ENCODE peak calls at places on chromosome 5, in ten cellular contexts. P is RPMI7951; N is retinal pigment epithelial cell; H is progenitor cell of endocrine pancreas; F is activated CD4-positive, alpha-beta T cell treated with anti-CD3 and anti-CD28 coated beads, Interleukin-2, amount 50 U/mL, for 1 hour; X is NCI-H1048; T is CMK; K is NCI-H2029; Y is cardiac muscle cell; A is SJSA1. G is an unnamed sample.

GRCh38 chr5:3993856-3994473 is 398.3 kb downstream of the IRX1 start:
- DNase-seq in Y (peak), X (no peak), K (no peak), N (no peak), T (no peak), A (no peak), F (no peak), P (no peak), H (no peak), G (no peak)

GRCh38 chr5:124477002-124477546 is 269.4 kb downstream of the ZNF608 start:
- DNase-seq in T (no peak), N (no peak), F (no peak), H (no peak), P (no peak), K (no peak), A (no peak), Y (no peak), X (no peak), G (no peak)

GRCh38 chr5:172548311-172548731 is 92.7 kb upstream of the NEURL1B start:
- DNase-seq in K (peak), P (no peak), X (no peak), Y (no peak), H (no peak), N (no peak), F (no peak), T (no peak), A (no peak), G (no peak)

GRCh38 chr5:127970081-127970480 is 113.5 kb upstream of the SLC12A2 start:
- DNase-seq in H (no peak), P (no peak), T (no peak), N (no peak), A (no peak), K (no peak), Y (no peak), F (no peak), X (no peak), G (no peak)

GRCh38 chr5:169052207-169052606 is 248.7 kb downstream of the SLIT3 start:
- DNase-seq in H (no peak), P (peak), K (no peak), Y (no peak), T (no peak), F (no peak), N (no peak), A (no peak), X (no peak), G (no peak)

GRCh38 chr5:133111299-133111698 is 59.5 kb downstream of the HSPA4 start:
- DNase-seq in Y (peak), N (peak), F (peak), K (peak), P (peak), H (peak), A (peak), X (peak), T (peak), G (peak)

GRCh38 chr5:109611061-109611460 is 78.7 kb upstream of the MAN2A1 start:
- DNase-seq in T (no peak), F (no peak), A (no peak), N (no peak), H (no peak), K (no peak), X (no peak), P (no peak), Y (no peak), G (no peak)

GRCh38 chr5:179345429-179346321 is at the start of gene ADAMTS2:
- DNase-seq in F (no peak), N (no peak), T (no peak), H (no peak), X (no peak), A (no peak), K (no peak), P (peak), Y (peak), G (no peak)

GRCh38 chr5:97094579-97095317 is 47.7 kb downstream of the LIX1 start:
- DNase-seq in N (no peak), P (peak), T (no peak), A (no peak), Y (no peak), F (no peak), X (no peak), K (no peak), H (no peak), G (no peak)

GRCh38 chr5:179793470-179794139 is at the start of gene LTC4S:
- DNase-seq in A (no peak), P (no peak), K (no peak), F (peak), H (no peak), N (no peak), T (peak), Y (peak), X (no peak), G (peak)

GRCh38 chr5:57232293-57233033 is 58.6 kb downstream of the GPBP1 start:
- DNase-seq in H (no peak), F (no peak), X (no peak), K (no peak), T (no peak), N (no peak), Y (no peak), A (no peak), P (peak), G (no peak)

GRCh38 chr5:143065185-143065584 is 295.0 kb downstream of the ARHGAP26 start:
- DNase-seq in N (no peak), A (no peak), F (no peak), P (peak), H (no peak), Y (peak), X (no peak), K (peak), T (no peak), G (no peak)

GRCh38 chr5:83095163-83095972 is 18.0 kb downstream of the XRCC4 start:
- DNase-seq in K (no peak), X (no peak), T (no peak), N (no peak), H (no peak), Y (no peak), A (no peak), P (no peak), F (no peak), G (no peak)

GRCh38 chr5:54073735-54074134 is 236.6 kb downstream of the ARL15 start:
- DNase-seq in X (no peak), N (no peak), P (no peak), H (no peak), F (no peak), K (no peak), Y (no peak), T (no peak), A (no peak), G (no peak)

GRCh38 chr5:113233606-113234005 is 201.2 kb downstream of the TSSK1B start:
- DNase-seq in X (no peak), N (no peak), H (no peak), P (peak), K (no peak), Y (no peak), A (no peak), T (no peak), F (no peak), G (no peak)

GRCh38 chr5:116486588-116486987 is 88.0 kb downstream of the SEMA6A start:
- DNase-seq in F (no peak), K (no peak), X (no peak), N (no peak), P (no peak), A (no peak), Y (no peak), H (no peak), T (no peak), G (no peak)

GRCh38 chr5:9063615-9064245 is 482.1 kb downstream of the SEMA5A start:
- DNase-seq in Y (no peak), K (no peak), P (no peak), X (no peak), N (no peak), H (no peak), T (no peak), F (no peak), A (no peak), G (no peak)

GRCh38 chr5:107208867-107209266 is 461.9 kb downstream of the EFNA5 start:
- DNase-seq in K (no peak), N (no peak), P (no peak), T (no peak), F (no peak), H (no peak), Y (no peak), X (no peak), A (no peak), G (no peak)

GRCh38 chr5:93322970-93323369 is 258.0 kb downstream of the NR2F1-AS1 start:
- DNase-seq in N (no peak), K (no peak), A (no peak), P (peak), T (no peak), H (no peak), Y (no peak), X (no peak), F (no peak), G (no peak)

GRCh38 chr5:123364443-123364842 is 58.8 kb downstream of the CEP120 start:
- DNase-seq in A (no peak), X (no peak), P (no peak), H (no peak), N (no peak), K (no peak), F (no peak), T (no peak), Y (no peak), G (no peak)

GRCh38 chr5:36877667-36878420 is 1.3 kb downstream of the NIPBL start:
- DNase-seq in X (no peak), F (no peak), N (no peak), Y (peak), K (peak), T (no peak), P (peak), A (no peak), H (no peak), G (peak)

GRCh38 chr5:104347119-104347708 is 784.6 kb upstream of the NUDT12 start:
- DNase-seq in X (no peak), N (no peak), A (no peak), F (no peak), K (no peak), T (no peak), H (no peak), P (peak), Y (peak), G (no peak)

GRCh38 chr5:73433272-73433981 is 15.2 kb downstream of the FOXD1 start:
- DNase-seq in F (no peak), Y (no peak), A (no peak), N (no peak), T (no peak), K (no peak), H (no peak), P (no peak), X (no peak), G (no peak)

GRCh38 chr5:138725885-138726457 is 27.3 kb upstream of the CTNNA1 start:
- DNase-seq in H (no peak), X (no peak), Y (peak), N (no peak), F (no peak), K (no peak), T (no peak), P (no peak), A (no peak), G (no peak)

GRCh38 chr5:58114324-58114723 is 345.6 kb downstream of the PLK2 start:
- DNase-seq in F (no peak), A (no peak), K (no peak), H (no peak), N (no peak), T (no peak), P (peak), Y (peak), X (no peak), G (no peak)

GRCh38 chr5:1007681-1008450 is 736 bp upstream of the NKD2 start:
- DNase-seq in H (peak), K (no peak), N (no peak), T (no peak), X (no peak), Y (no peak), F (no peak), A (peak), P (peak), G (no peak)

GRCh38 chr5:137753227-137753985 is 757 bp downstream of the HNRNPA0 start:
- DNase-seq in Y (no peak), N (no peak), K (peak), X (no peak), P (no peak), F (peak), A (peak), T (no peak), H (peak), G (no peak)

GRCh38 chr5:148446591-148446990 is 62.8 kb downstream of the FBXO38 start:
- DNase-seq in H (no peak), A (no peak), P (no peak), T (no peak), F (no peak), K (no peak), N (no peak), X (no peak), Y (no peak), G (no peak)